ENCODE peak calls at places on chromosomes 5 and 9, in seven cellular contexts. A is neuronal stem cell, W is H9, P is IMR-90, R is mesenchymal stem cell, H is H1, Q is trophoblast cell. M is an unnamed sample.

GRCh38 chr9:133087429-133088145 is 25.8 kb downstream of the CEL start:
- DNase-seq in H (no peak), Q (no peak), R (no peak), P (no peak), A (no peak), W (peak; percentile 24), M (no peak)

GRCh38 chr9:98185611-98186171 is 6.7 kb downstream of the CORO2A start:
- DNase-seq in R (no peak), H (no peak), W (no peak), Q (no peak), A (no peak), P (no peak), M (no peak)

GRCh38 chr5:132471944-132472343 is 18.6 kb downstream of the IRF1 start:
- DNase-seq in Q (peak; percentile 68), H (no peak), A (no peak), P (no peak), W (no peak), R (peak; percentile 21), M (no peak)

GRCh38 chr5:11609570-11610322 is 294.5 kb downstream of the CTNND2 start:
- DNase-seq in P (no peak), R (no peak), W (no peak), H (no peak), A (no peak), Q (no peak), M (no peak)

GRCh38 chr5:149747141-149747832 is 17.2 kb downstream of the PPARGC1B start:
- DNase-seq in A (no peak), W (no peak), Q (peak; percentile 57), P (no peak), R (no peak), H (no peak), M (no peak)

GRCh38 chr5:181145133-181145532 is 2.3 kb upstream of the OR2V2 start:
- DNase-seq in R (no peak), Q (no peak), P (no peak), H (no peak), A (no peak), W (no peak), M (no peak)

GRCh38 chr5:172453986-172454354 is 355 bp downstream of the SH3PXD2B start:
- DNase-seq in H (no peak), A (peak; percentile 56), Q (no peak), P (no peak), R (peak; percentile 68), W (peak; percentile 61), M (peak; percentile 76)

GRCh38 chr5:175526691-175527090 is 48.3 kb downstream of the SFXN1 start:
- DNase-seq in P (no peak), W (no peak), H (no peak), Q (no peak), A (no peak), R (no peak), M (no peak)

GRCh38 chr5:145204741-145205140 is 630.4 kb downstream of the PRELID2 start:
- DNase-seq in R (no peak), Q (no peak), P (no peak), W (no peak), A (no peak), H (no peak), M (no peak)

GRCh38 chr9:35771524-35771923 is 17.4 kb upstream of the MSMP start:
- DNase-seq in A (no peak), Q (no peak), H (no peak), P (no peak), W (no peak), R (no peak), M (no peak)

GRCh38 chr5:1262381-1262780 is 32.5 kb downstream of the TERT start:
- DNase-seq in W (no peak), A (peak; percentile 24), R (peak; percentile 23), P (peak; percentile 6), Q (no peak), H (no peak), M (peak; percentile 56)

GRCh38 chr9:21965401-21965951 is 28.7 kb downstream of the CDKN2A start:
- DNase-seq in Q (peak; percentile 50), W (peak; percentile 75), R (peak; percentile 81), H (no peak), P (peak; percentile 77), A (peak; percentile 61), M (peak; percentile 87)

GRCh38 chr5:78504726-78505431 is 143.7 kb downstream of the LHFPL2 start:
- DNase-seq in R (peak; percentile 98), P (peak; percentile 100), H (no peak), Q (peak; percentile 99), W (no peak), A (no peak), M (peak; percentile 61)

GRCh38 chr9:893843-894420 is 52.4 kb downstream of the DMRT1 start:
- DNase-seq in W (peak; percentile 62), Q (peak; percentile 62), H (peak; percentile 10), R (peak; percentile 8), A (peak; percentile 49), P (peak; percentile 49), M (peak; percentile 74)

GRCh38 chr9:14437336-14438231 is 123.6 kb upstream of the NFIB start:
- DNase-seq in Q (no peak), R (no peak), A (no peak), P (no peak), H (no peak), W (no peak), M (no peak)

GRCh38 chr5:143220748-143221211 is 182.7 kb downstream of the NR3C1 start:
- DNase-seq in A (no peak), R (peak; percentile 79), H (no peak), Q (no peak), W (no peak), P (no peak), M (no peak)

GRCh38 chr9:35114113-35114847 is 1.4 kb downstream of the ATOSB start:
- DNase-seq in P (peak; percentile 94), H (peak; percentile 76), W (peak; percentile 98), A (peak; percentile 91), Q (peak; percentile 96), R (peak; percentile 99), M (peak; percentile 100)

GRCh38 chr5:80254767-80255424 is 952 bp downstream of the SERINC5 start:
- DNase-seq in W (no peak), Q (peak; percentile 25), H (no peak), A (no peak), P (peak; percentile 28), R (peak; percentile 56), M (no peak)

GRCh38 chr5:168179185-168179584 is 112.3 kb upstream of the WWC1 start:
- DNase-seq in H (no peak), P (no peak), Q (no peak), R (peak; percentile 43), A (no peak), W (no peak), M (no peak)

GRCh38 chr9:107905313-107906027 is 415.9 kb upstream of the KLF4 start:
- DNase-seq in W (no peak), Q (no peak), P (no peak), R (no peak), A (no peak), H (no peak), M (no peak)

DNA sequence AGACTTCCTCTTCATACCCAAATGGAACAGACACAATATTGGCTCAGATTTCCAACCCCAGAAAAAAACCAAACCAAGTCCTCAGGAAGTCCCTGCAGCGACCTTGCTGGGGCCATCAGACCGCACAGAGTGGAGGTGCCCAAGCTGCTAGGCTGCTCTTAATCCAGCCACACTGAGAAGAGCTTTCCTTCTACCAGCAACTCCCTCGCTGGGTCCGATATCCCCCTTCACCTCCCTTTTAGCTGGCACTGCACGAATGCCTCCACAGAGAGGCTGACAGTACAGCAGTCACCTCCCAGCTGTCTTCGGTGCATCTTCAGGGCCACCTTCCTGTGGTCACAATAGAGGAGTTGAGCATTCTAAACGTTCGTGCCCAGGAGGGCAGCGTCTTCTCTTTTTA is 5.8 kb downstream of the NAIF1 start:
- DNase-seq in R (no peak), P (no peak), Q (no peak), W (no peak), A (no peak), H (no peak), M (no peak)
- H2BK5ac ChIP-seq in R (no peak overlapping the region), P (no peak overlapping the region), Q (no peak overlapping the region), W (no peak overlapping the region), A (no peak overlapping the region), H (no peak overlapping the region), M (no peak overlapping the region)

GRCh38 chr5:87300176-87300575 is 32.5 kb downstream of the RASA1 start:
- DNase-seq in H (no peak), P (no peak), R (no peak), A (no peak), W (no peak), Q (no peak), M (no peak)

GRCh38 chr5:87303324-87303723 is 35.6 kb downstream of the RASA1 start:
- DNase-seq in R (no peak), Q (no peak), W (no peak), H (no peak), A (no peak), P (no peak), M (no peak)

GRCh38 chr5:87298687-87299362 is 31.1 kb downstream of the RASA1 start:
- DNase-seq in H (no peak), R (peak; percentile 22), P (peak; percentile 53), Q (no peak), A (no peak), W (no peak), M (no peak)

GRCh38 chr5:87300744-87301143 is 33.1 kb downstream of the RASA1 start:
- DNase-seq in R (peak; percentile 94), A (no peak), H (no peak), Q (peak; percentile 73), W (no peak), P (peak; percentile 94), M (peak; percentile 62)

GRCh38 chr5:87302061-87302460 is 34.4 kb downstream of the RASA1 start:
- DNase-seq in P (peak; percentile 33), R (no peak), A (no peak), Q (no peak), H (no peak), W (no peak), M (no peak)
- H3K4me1 ChIP-seq in P (peaks cover 13% of the 10 kb centered on the region), R (peaks cover 3% of the 10 kb centered on the region), A (no peaks in the 10 kb centered on the region), Q (no peaks in the 10 kb centered on the region), H (no peaks in the 10 kb centered on the region), W (no peaks in the 10 kb centered on the region), M (no peaks in the 10 kb centered on the region)

DNA sequence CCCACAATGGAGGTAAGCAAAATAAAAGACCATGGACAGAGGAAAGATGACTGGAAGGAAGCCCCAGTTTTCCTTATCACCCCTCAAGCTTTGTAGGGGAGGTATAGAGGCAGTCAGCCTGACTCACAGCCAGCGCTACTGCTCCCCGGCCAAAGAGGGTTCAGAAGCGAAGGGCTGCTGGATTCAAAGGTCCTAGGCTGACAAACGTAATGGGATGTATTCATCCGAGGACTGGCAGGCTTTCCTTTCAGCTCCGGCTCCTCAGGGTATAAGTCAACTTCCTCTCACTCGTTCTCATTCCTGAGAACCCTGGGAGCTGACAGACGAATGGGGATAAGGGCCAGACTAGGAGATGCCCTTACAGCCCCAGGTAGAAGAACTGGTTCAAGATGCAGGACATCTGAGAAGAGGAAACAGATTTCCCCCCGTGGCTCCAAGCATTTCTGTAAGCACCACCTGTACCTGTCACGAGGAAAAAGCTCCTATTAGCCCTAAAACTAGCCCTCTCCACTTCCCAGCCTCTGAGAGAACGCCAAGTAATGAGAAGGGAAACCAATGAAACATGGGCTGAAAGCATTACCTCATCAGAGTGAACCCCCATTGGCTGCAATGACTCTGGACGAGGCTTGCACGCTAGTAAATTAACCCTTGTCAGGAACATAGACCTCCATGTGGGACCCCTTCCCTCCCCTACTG is 22.1 kb upstream of the FAM13B start:
- DNase-seq in H (no peak), W (peak; percentile 51), Q (no peak), P (no peak), R (no peak), A (peak; percentile 23), M (peak; percentile 32)
- H2BK5ac ChIP-seq in H (no peak overlapping the region), W (no peak overlapping the region), Q (no peak overlapping the region), P (no peak overlapping the region), R (no peak overlapping the region), A (no peak overlapping the region), M (no peak overlapping the region)

DNA sequence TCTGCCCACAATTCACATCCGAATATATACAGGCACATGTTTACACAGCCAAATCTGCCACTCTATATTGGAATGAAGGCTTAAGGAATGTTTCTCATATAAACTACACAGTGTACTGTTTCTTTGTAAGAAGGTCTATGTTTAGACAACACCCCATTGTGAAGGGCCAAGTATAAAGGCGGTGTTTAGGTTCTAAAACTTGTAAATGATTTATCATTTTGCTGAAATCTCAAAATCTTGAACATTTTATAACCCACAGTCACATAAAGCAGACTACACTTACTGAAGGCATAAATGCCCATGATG is 94.0 kb downstream of the ZNF608 start:
- DNase-seq in Q (no peak), H (no peak), R (peak; percentile 54), A (no peak), W (no peak), P (no peak), M (no peak)
- H3K4me1 ChIP-seq in Q (peaks cover 15% of the 10 kb centered on the region), H (peaks cover 5% of the 10 kb centered on the region), R (peaks cover 34% of the 10 kb centered on the region), A (peaks cover 72% of the 10 kb centered on the region), W (peaks cover 4% of the 10 kb centered on the region), P (peaks cover 30% of the 10 kb centered on the region), M (peaks cover 8% of the 10 kb centered on the region)